ENCODE peak calls at places on chromosome 17, in five cellular contexts. One of them, this sample, is unnamed.

GRCh38 chr17:71163121-71163812 is 957.6 kb upstream of the SOX9 start:
- DNase-seq in HCT116: no peak
- DNase-seq in K562: no peak
- DNase-seq in H1: no peak
- DNase-seq in HepG2: no peak
- DNase-seq in this sample: no peak

GRCh38 chr17:62626719-62627218 is 701 bp upstream of the MRC2 start:
- DNase-seq in HCT116: no peak
- DNase-seq in K562: no peak
- DNase-seq in H1: no peak
- DNase-seq in HepG2: peak
- DNase-seq in this sample: no peak

GRCh38 chr17:60077226-60077625 is 1.5 kb downstream of the HEATR6 start:
- DNase-seq in HCT116: no peak
- DNase-seq in K562: no peak
- DNase-seq in H1: no peak
- DNase-seq in HepG2: no peak
- DNase-seq in this sample: no peak

GRCh38 chr17:38939987-38940386 is 14.6 kb downstream of the LASP1NB start:
- DNase-seq in HCT116: no peak
- DNase-seq in K562: no peak
- DNase-seq in H1: no peak
- DNase-seq in HepG2: no peak
- DNase-seq in this sample: no peak

GRCh38 chr17:59892251-59892848 is 393 bp downstream of the TUBD1 start:
- DNase-seq in HCT116: no peak
- DNase-seq in K562: peak
- DNase-seq in H1: no peak
- DNase-seq in HepG2: no peak
- DNase-seq in this sample: no peak

GRCh38 chr17:79845601-79845949 is 6.3 kb upstream of the CBX4 start:
- DNase-seq in HCT116: no peak
- DNase-seq in K562: peak
- DNase-seq in H1: no peak
- DNase-seq in HepG2: peak
- DNase-seq in this sample: no peak

GRCh38 chr17:61411114-61411943 is 11.7 kb downstream of the TBX2 start:
- DNase-seq in HCT116: no peak
- DNase-seq in K562: no peak
- DNase-seq in H1: no peak
- DNase-seq in HepG2: no peak
- DNase-seq in this sample: no peak

GRCh38 chr17:79851461-79851817 is 12.2 kb upstream of the CBX4 start:
- DNase-seq in HCT116: peak
- DNase-seq in K562: no peak
- DNase-seq in H1: no peak
- DNase-seq in HepG2: no peak
- DNase-seq in this sample: no peak

GRCh38 chr17:32673964-32674363 is 187.2 kb downstream of the CDK5R1 start:
- DNase-seq in HCT116: no peak
- DNase-seq in K562: no peak
- DNase-seq in H1: no peak
- DNase-seq in HepG2: no peak
- DNase-seq in this sample: no peak

GRCh38 chr17:17782425-17783120 is 54.2 kb downstream of the SREBF1 start:
- DNase-seq in HCT116: no peak
- DNase-seq in K562: peak
- DNase-seq in H1: no peak
- DNase-seq in HepG2: no peak
- DNase-seq in this sample: no peak

GRCh38 chr17:14197582-14197981 is 39.1 kb downstream of the CDRT15 start:
- DNase-seq in HCT116: no peak
- DNase-seq in K562: no peak
- DNase-seq in H1: no peak
- DNase-seq in HepG2: no peak
- DNase-seq in this sample: no peak

GRCh38 chr17:17831208-17832039 is 5.4 kb downstream of the SREBF1 start:
- DNase-seq in HCT116: no peak
- DNase-seq in K562: no peak
- DNase-seq in H1: no peak
- DNase-seq in HepG2: no peak
- DNase-seq in this sample: no peak

DNA sequence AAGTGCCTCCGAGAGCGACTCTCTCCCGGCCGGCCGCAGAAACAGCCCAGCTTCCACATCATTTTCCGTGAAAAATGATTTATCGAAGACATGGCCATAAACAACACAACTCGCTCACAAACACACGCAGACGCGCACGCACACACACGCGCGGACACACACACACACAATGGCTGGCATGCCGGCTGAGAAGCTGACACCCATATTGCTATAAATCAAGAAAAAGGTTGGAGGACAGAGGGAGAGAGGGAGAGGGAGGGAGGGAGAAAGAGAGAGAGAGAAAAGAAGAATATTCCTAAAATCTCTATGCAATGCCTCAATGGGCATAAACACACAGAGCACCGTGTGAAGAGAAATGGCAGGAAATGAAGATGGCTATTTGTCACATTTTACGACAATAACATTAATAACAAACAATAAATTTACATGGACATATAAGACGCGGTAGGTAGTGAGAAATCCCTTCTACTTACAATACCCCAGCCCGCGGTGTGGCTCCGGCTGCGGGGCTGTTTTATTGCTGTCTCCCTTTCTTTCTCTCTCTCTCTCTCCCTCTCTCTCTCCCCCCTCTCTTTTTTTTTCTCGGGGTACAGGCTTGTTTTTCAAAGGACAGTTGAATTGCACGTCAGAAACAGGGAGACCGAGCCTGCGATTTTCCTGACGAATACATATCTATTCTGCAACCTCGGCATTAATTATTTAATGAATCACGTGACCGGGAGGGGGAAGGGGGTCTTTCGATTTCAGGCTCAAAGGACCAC is 9.5 kb downstream of the HOXB4 start:
- DNase-seq in HCT116: no peak
- DNase-seq in K562: no peak
- DNase-seq in H1: no peak
- DNase-seq in HepG2: no peak
- DNase-seq in this sample: no peak
- TF ChIP-seq SIN3A in HCT116: no peak
- TF ChIP-seq SIN3A in K562: no peak
- TF ChIP-seq SIN3A in H1: no peak
- TF ChIP-seq SIN3A in HepG2: no peak
- TF ChIP-seq SIN3A in this sample: no peak

DNA sequence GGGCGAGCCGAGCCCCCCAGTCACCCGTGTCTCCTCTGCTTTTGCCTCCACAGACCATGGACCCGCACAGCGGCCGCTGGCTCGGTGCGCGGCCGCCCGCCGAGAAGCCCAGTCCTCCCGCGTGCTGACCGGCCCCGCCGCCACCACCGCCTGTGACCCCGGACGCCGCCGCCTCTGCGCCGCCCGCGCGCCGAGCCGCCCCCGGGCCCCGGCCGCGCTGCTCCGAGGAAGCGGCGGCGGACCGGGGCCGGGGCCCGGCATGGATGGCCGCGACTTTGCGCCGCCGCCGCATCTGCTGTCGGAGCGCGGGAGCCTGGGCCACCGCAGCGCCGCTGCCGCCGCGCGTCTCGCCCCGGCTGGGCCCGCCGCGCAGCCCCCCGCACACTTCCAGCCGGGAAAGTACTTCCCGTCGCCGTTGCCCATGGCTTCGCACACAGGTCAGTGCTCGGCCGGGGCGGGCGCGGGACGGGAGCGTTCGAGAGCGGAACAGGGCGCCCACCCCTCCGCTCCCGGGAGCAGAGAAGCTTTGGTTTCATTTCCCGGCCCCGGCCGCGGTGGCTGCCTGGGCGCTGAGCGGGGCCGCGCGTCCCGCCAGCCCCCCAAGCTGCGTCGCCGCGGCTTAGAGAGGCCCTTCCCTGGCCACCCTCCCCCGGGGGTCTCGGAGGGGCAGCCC is 4.4 kb downstream of the BAHCC1 start:
- DNase-seq in HCT116: no peak
- DNase-seq in K562: peak
- DNase-seq in H1: no peak
- DNase-seq in HepG2: no peak
- DNase-seq in this sample: no peak
- TF ChIP-seq ZNF274 in HCT116: no peak
- TF ChIP-seq ZNF274 in K562: no peak
- TF ChIP-seq ZNF274 in H1: no peak
- TF ChIP-seq ZNF274 in HepG2: no peak
- TF ChIP-seq ZNF274 in this sample: no peak

GRCh38 chr17:56914641-56915263 is 903 bp upstream of the TRIM25 start:
- DNase-seq in HCT116: peak
- DNase-seq in K562: no peak
- DNase-seq in H1: no peak
- DNase-seq in HepG2: no peak
- DNase-seq in this sample: no peak
- TF ChIP-seq SIN3A in HCT116: no peak
- TF ChIP-seq SIN3A in K562: no peak
- TF ChIP-seq SIN3A in H1: no peak
- TF ChIP-seq SIN3A in HepG2: no peak
- TF ChIP-seq SIN3A in this sample: no peak

DNA sequence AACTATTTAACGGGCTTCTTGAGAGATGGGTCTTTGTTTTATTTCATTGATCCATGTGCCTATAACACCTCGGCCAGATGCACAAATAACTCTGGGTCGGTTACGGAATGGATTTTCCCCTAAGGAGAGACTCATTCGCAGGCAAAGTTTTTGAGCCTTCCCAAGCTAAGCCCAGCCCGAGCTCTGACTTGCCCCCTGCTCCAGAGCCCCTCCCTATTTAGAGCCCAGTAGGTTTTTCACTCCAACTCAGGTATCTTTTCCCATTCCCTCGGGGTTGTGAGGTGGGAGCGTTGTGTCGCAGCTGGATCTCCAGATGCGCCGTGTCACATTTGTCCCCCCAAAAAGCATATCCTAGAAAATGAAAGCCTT is 812 bp upstream of the MYOCD start:
- DNase-seq in HCT116: no peak
- DNase-seq in K562: no peak
- DNase-seq in H1: no peak
- DNase-seq in HepG2: no peak
- DNase-seq in this sample: no peak
- TF ChIP-seq ZNF274 in HCT116: no peak
- TF ChIP-seq ZNF274 in K562: no peak
- TF ChIP-seq ZNF274 in H1: no peak
- TF ChIP-seq ZNF274 in HepG2: no peak
- TF ChIP-seq ZNF274 in this sample: no peak

GRCh38 chr17:47806026-47806912 is 15.3 kb downstream of the OSBPL7 start:
- DNase-seq in HCT116: no peak
- DNase-seq in K562: no peak
- DNase-seq in H1: no peak
- DNase-seq in HepG2: no peak
- DNase-seq in this sample: no peak
- TF ChIP-seq SIN3A in HCT116: no peak
- TF ChIP-seq SIN3A in K562: no peak
- TF ChIP-seq SIN3A in H1: no peak
- TF ChIP-seq SIN3A in HepG2: no peak
- TF ChIP-seq SIN3A in this sample: no peak

DNA sequence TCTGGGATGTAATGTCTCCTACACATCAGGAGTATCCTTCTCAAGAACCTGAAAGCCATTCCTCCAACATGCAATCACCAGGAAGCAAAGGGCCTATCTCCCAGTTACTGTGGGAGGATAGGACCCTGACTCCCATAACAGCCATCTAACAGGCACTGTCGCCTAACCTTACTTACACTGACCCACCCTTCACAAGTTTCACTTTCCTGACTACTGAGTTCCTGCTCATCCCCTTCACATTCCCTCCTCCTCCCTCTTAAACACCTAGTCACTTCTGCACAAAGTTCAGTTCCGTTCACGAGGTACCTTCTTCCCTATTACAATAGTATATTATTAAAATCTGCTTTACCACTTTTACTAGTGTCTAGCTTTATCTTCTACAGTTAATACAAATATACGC is 1.3 kb downstream of the C17orf67 start:
- DNase-seq in HCT116: no peak
- DNase-seq in K562: no peak
- DNase-seq in H1: no peak
- DNase-seq in HepG2: peak
- DNase-seq in this sample: no peak
- TF ChIP-seq ZNF274 in HCT116: no peak
- TF ChIP-seq ZNF274 in K562: no peak
- TF ChIP-seq ZNF274 in H1: no peak
- TF ChIP-seq ZNF274 in HepG2: no peak
- TF ChIP-seq ZNF274 in this sample: no peak

GRCh38 chr17:6712058-6712853 is 913 bp downstream of the SLC13A5 start:
- DNase-seq in HCT116: no peak
- DNase-seq in K562: no peak
- DNase-seq in H1: peak
- DNase-seq in HepG2: peak
- DNase-seq in this sample: no peak
- TF ChIP-seq SIN3A in HCT116: no peak
- TF ChIP-seq SIN3A in K562: no peak
- TF ChIP-seq SIN3A in H1: no peak
- TF ChIP-seq SIN3A in HepG2: no peak
- TF ChIP-seq SIN3A in this sample: no peak

This sample was measured in GM12878.